ENCODE peak calls at places on chromosomes 7 and 10, in nine cellular contexts. D is fibroblast of pulmonary artery, Y is transverse colon, R is A549, G is NCI-H1092 treated with DMSO at 0.1 percent for 48 hours, O is GM04503, K is left ventricle myocardium inferior, S is GM13977, H is AG10803. C is an unnamed sample.

GRCh38 chr10:61192042-61192441 is 248.1 kb upstream of the RHOBTB1 start:
- DNase-seq in D (no peak), Y (no peak), R (no peak), G (no peak), O (no peak), K (no peak), S (no peak), H (no peak), C (no peak)

GRCh38 chr7:127383123-127383835 is 9.2 kb downstream of the ZNF800 start:
- DNase-seq in D (peak), Y (no peak), R (no peak), G (no peak), O (no peak), K (no peak), S (no peak), H (no peak), C (peak)

GRCh38 chr7:47931788-47932425 is 16.4 kb downstream of the PKD1L1 start:
- DNase-seq in D (peak), Y (no peak), R (no peak), G (no peak), O (no peak), K (no peak), S (no peak), H (peak), C (peak)

GRCh38 chr7:128895320-128895719 is 15.2 kb downstream of the KCP start:
- DNase-seq in D (no peak), Y (no peak), R (no peak), G (no peak), O (no peak), K (peak), S (no peak), H (no peak), C (no peak)

GRCh38 chr10:118960166-118961090 is 69.1 kb upstream of the NANOS1 start:
- DNase-seq in D (no peak), Y (no peak), R (no peak), G (no peak), O (no peak), K (no peak), S (no peak), H (peak), C (peak)

GRCh38 chr7:1767524-1767923 is 97.4 kb downstream of the ELFN1 start:
- DNase-seq in D (no peak), Y (no peak), R (no peak), G (peak), O (no peak), K (no peak), S (no peak), H (no peak), C (no peak)

GRCh38 chr7:47377741-47378140 is 204.2 kb downstream of the TNS3 start:
- DNase-seq in D (no peak), Y (peak), R (no peak), G (no peak), O (no peak), K (no peak), S (no peak), H (no peak), C (no peak)

GRCh38 chr10:3764626-3765375 is 20.2 kb downstream of the KLF6 start:
- DNase-seq in D (no peak), Y (peak), R (no peak), G (no peak), O (no peak), K (no peak), S (no peak), H (peak), C (no peak)

GRCh38 chr7:155166673-155167370 is 96.7 kb downstream of the HTR5A start:
- DNase-seq in D (peak), Y (peak), R (no peak), G (no peak), O (peak), K (no peak), S (no peak), H (peak), C (peak)

GRCh38 chr7:69651101-69651590 is 52.9 kb downstream of the AUTS2 start:
- DNase-seq in D (no peak), Y (no peak), R (no peak), G (no peak), O (no peak), K (no peak), S (peak), H (no peak), C (no peak)

GRCh38 chr7:82443801-82444219 is 233 bp upstream of the CACNA2D1 start:
- DNase-seq in D (peak), Y (peak), R (peak), G (peak), O (no peak), K (peak), S (peak), H (peak), C (peak)

GRCh38 chr10:16856567-16856966 is 39.3 kb upstream of the RSU1 start:
- DNase-seq in D (peak), Y (no peak), R (no peak), G (no peak), O (no peak), K (no peak), S (no peak), H (no peak), C (no peak)

GRCh38 chr10:110842305-110842952 is 29.3 kb upstream of the PDCD4 start:
- DNase-seq in D (no peak), Y (peak), R (no peak), G (no peak), O (no peak), K (no peak), S (no peak), H (no peak), C (no peak)

GRCh38 chr7:44294325-44295069 is 30.9 kb downstream of the CAMK2B start:
- DNase-seq in D (no peak), Y (peak), R (no peak), G (no peak), O (no peak), K (no peak), S (no peak), H (no peak), C (peak)

GRCh38 chr7:87330942-87331341 is 14.5 kb upstream of the CROT start:
- DNase-seq in D (peak), Y (no peak), R (no peak), G (no peak), O (no peak), K (no peak), S (no peak), H (no peak), C (no peak)

GRCh38 chr7:47239927-47240570 is 341.9 kb downstream of the TNS3 start:
- DNase-seq in D (peak), Y (no peak), R (no peak), G (no peak), O (peak), K (no peak), S (no peak), H (peak), C (peak)

GRCh38 chr7:128236924-128237586 is 4.0 kb upstream of the LEP start:
- DNase-seq in D (peak), Y (no peak), R (peak), G (no peak), O (peak), K (no peak), S (no peak), H (peak), C (peak)

GRCh38 chr10:61188691-61189090 is 244.7 kb upstream of the RHOBTB1 start:
- DNase-seq in D (no peak), Y (no peak), R (no peak), G (no peak), O (no peak), K (no peak), S (no peak), H (no peak), C (no peak)

GRCh38 chr7:25253714-25254113 is 25.4 kb upstream of the NPVF start:
- DNase-seq in D (no peak), Y (no peak), R (no peak), G (no peak), O (no peak), K (no peak), S (no peak), H (no peak), C (no peak)

GRCh38 chr7:34225193-34225592 is 319.9 kb downstream of the BMPER start:
- DNase-seq in D (no peak), Y (no peak), R (no peak), G (no peak), O (no peak), K (no peak), S (no peak), H (no peak), C (no peak)